ENCODE peak calls at places on chromosomes 7 and 10, in ten cellular contexts. M is sigmoid colon; X is choroid plexus epithelial cell; U is activated CD8-positive, alpha-beta T cell treated with anti-CD3 and anti-CD28 coated beads for 36 hours; O is hepatocyte; I is foreskin fibroblast; P is upper lobe of right lung; J is AG04450; D is GM20000; G is GM10248. L is an unnamed sample.

GRCh38 chr10:51878695-51879094 is 179.3 kb upstream of the CSTF2T start:
- DNase-seq in P (no peak), I (no peak), J (no peak), G (no peak), M (no peak), O (no peak), X (no peak), D (no peak), U (no peak), L (no peak)

GRCh38 chr10:7407368-7408002 is 3.3 kb downstream of the SFMBT2 start:
- DNase-seq in I (no peak), U (no peak), X (no peak), G (no peak), P (peak; percentile 65), M (no peak), J (no peak), D (peak; percentile 33), O (peak; percentile 23), L (no peak)

GRCh38 chr10:70592186-70592735 is 10.3 kb downstream of the PRF1 start:
- DNase-seq in O (no peak), U (no peak), M (no peak), D (no peak), I (no peak), X (no peak), G (no peak), J (no peak), P (no peak), L (no peak)

GRCh38 chr7:54072710-54073109 is 469.5 kb upstream of the VSTM2A start:
- DNase-seq in U (no peak), G (no peak), D (no peak), J (no peak), M (no peak), X (no peak), O (peak; percentile 26), P (no peak), I (no peak), L (no peak)

GRCh38 chr10:988667-989545 is 672 bp downstream of the GTPBP4 start:
- DNase-seq in O (no peak), J (no peak), G (peak; percentile 54), U (peak; percentile 47), M (no peak), I (peak; percentile 30), P (peak; percentile 52), D (no peak), X (peak; percentile 42), L (no peak)

GRCh38 chr7:138245682-138246081 is 169.4 kb downstream of the AKR1D1 start:
- DNase-seq in M (no peak), D (no peak), O (peak; percentile 54), P (no peak), J (no peak), I (no peak), G (no peak), U (no peak), X (peak; percentile 87), L (no peak)

GRCh38 chr10:74134240-74134820 is 16.3 kb downstream of the AP3M1 start:
- DNase-seq in X (no peak), G (no peak), P (no peak), M (no peak), I (no peak), O (no peak), D (no peak), U (no peak), J (no peak), L (no peak)

GRCh38 chr7:129169171-129169643 is 19.2 kb upstream of the SMO start:
- DNase-seq in I (peak; percentile 35), J (no peak), U (peak; percentile 65), D (peak; percentile 78), P (peak; percentile 64), X (peak; percentile 33), M (peak; percentile 77), G (peak; percentile 69), O (peak; percentile 70), L (peak; percentile 18)

GRCh38 chr7:2478387-2478760 is 2.2 kb upstream of the GRIFIN start:
- DNase-seq in G (no peak), X (peak; percentile 19), O (no peak), U (no peak), M (peak; percentile 87), P (peak; percentile 75), I (peak; percentile 78), D (no peak), J (no peak), L (peak; percentile 49)

GRCh38 chr10:37860494-37861190 is 3.2 kb upstream of the ZNF248 start:
- DNase-seq in G (peak; percentile 15), M (peak; percentile 78), U (no peak), J (peak; percentile 47), I (peak; percentile 75), O (no peak), X (peak; percentile 50), P (no peak), D (no peak), L (no peak)

DNA sequence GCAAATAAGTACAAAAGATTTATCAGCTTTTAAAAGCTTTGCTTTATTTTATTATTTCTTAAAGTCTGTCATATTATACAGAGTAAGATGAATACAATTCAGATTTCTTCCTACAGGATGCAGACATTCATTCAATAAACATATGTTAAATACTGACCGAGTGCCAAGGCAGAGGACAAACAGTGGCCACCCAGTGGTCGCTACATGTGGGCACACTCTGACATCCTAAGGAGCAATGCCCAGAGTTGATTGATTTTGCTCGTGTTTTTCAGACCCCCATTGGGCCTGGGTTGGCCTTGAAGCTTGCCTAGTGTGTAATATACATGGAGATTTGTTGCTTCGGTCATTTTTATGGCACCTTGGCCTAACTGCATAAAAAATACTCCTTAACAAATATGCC is 201.2 kb downstream of the CCDC3 start:
- DNase-seq in M (no peak), J (no peak), D (no peak), P (no peak), U (no peak), G (no peak), O (no peak), I (no peak), X (no peak), L (no peak)
- TF ChIP-seq CTCF in M (no peak), J (peak; percentile 12), D (no peak), P (no peak), U (no peak), G (no peak), O (peak; percentile 13), I (no peak), X (peak; percentile 25), L (no peak)

GRCh38 chr7:734214-734613 is 7.1 kb upstream of the PRKAR1B start:
- DNase-seq in U (no peak), J (no peak), X (no peak), O (no peak), G (no peak), P (no peak), I (no peak), D (no peak), M (no peak), L (no peak)

GRCh38 chr7:731440-732085 is 4.5 kb upstream of the PRKAR1B start:
- DNase-seq in U (no peak), I (no peak), J (no peak), X (no peak), O (no peak), D (no peak), P (no peak), G (no peak), M (peak; percentile 57), L (no peak)

GRCh38 chr7:732556-732955 is 5.5 kb upstream of the PRKAR1B start:
- DNase-seq in J (no peak), D (no peak), M (no peak), I (no peak), U (no peak), O (no peak), P (no peak), X (no peak), G (no peak), L (no peak)

GRCh38 chr7:730501-731439 is 3.7 kb upstream of the PRKAR1B start:
- DNase-seq in I (no peak), M (peak; percentile 54), U (no peak), J (peak; percentile 4), G (no peak), O (no peak), D (no peak), P (peak; percentile 59), X (peak; percentile 23), L (no peak)

GRCh38 chr7:732094-732541 is 5.0 kb upstream of the PRKAR1B start:
- DNase-seq in M (peak; percentile 79), G (no peak), I (no peak), P (peak; percentile 76), J (no peak), D (no peak), O (peak; percentile 75), X (peak; percentile 69), U (peak; percentile 16), L (peak; percentile 82)
- TF ChIP-seq CTCF in M (peak; percentile 19), G (no peak), I (no peak), P (peak; percentile 43), J (no peak), D (no peak), O (no peak), X (peak; percentile 44), U (no peak), L (no peak)

GRCh38 chr10:94000638-94001420 is 7.1 kb downstream of the PLCE1 start:
- DNase-seq in I (no peak), X (no peak), G (no peak), D (no peak), U (no peak), M (no peak), P (no peak), O (no peak), J (no peak), L (no peak)

GRCh38 chr10:94002156-94002555 is 8.4 kb downstream of the PLCE1 start:
- DNase-seq in G (no peak), X (no peak), I (no peak), D (no peak), M (no peak), O (no peak), U (no peak), J (no peak), P (no peak), L (no peak)

GRCh38 chr10:93997546-93997945 is 3.8 kb downstream of the PLCE1 start:
- DNase-seq in X (no peak), J (no peak), D (no peak), M (no peak), G (no peak), P (no peak), O (no peak), I (no peak), U (no peak), L (no peak)

GRCh38 chr10:93995598-93996271 is 2.0 kb downstream of the PLCE1 start:
- DNase-seq in P (no peak), I (peak; percentile 17), X (peak; percentile 48), M (no peak), O (no peak), J (no peak), G (no peak), D (no peak), U (no peak), L (no peak)

DNA sequence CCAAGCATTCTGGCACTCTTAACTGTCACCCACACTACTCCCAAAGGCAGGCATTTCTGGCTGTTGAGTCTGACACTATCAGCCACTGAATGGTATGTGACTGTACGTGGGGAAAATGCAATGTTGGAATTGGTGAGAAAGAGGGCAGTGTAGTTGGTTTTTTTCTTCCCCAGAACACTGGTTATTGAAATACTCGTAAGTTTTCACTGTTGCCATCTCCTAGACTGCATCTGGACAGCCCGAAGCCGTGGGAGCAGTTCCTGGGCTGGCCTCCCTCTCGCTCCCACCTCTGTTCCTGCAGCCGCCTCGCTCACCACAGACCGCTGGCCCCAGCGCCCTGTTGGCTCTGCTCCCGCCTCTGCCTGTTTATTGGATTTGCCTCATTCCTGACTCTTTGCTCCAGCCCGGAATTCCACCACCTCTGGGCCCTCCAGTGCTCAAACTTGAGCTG is 5.7 kb downstream of the PLCE1 start:
- DNase-seq in G (no peak), D (no peak), O (peak; percentile 50), I (peak; percentile 22), X (peak; percentile 22), J (peak; percentile 30), U (no peak), P (no peak), M (peak; percentile 82), L (no peak)
- TF ChIP-seq CTCF in G (no peak), D (no peak), O (peak; percentile 25), I (no peak), X (no peak), J (no peak), U (no peak), P (no peak), M (no peak), L (no peak)

GRCh38 chr7:85749715-85750453 is 563.0 kb upstream of the SEMA3D start:
- DNase-seq in G (no peak), O (no peak), D (no peak), M (no peak), P (no peak), I (no peak), J (no peak), U (no peak), X (peak; percentile 14), L (no peak)
- TF ChIP-seq CTCF in G (no peak), O (no peak), D (no peak), M (no peak), P (no peak), I (no peak), J (no peak), U (no peak), X (peak; percentile 20), L (no peak)

L was measured in Calu3.